ENCODE peak calls at places on chromosome 7, in four cellular contexts. I is Calu3, N is astrocyte of the spinal cord, K is upper lobe of right lung. W is an unnamed sample.

GRCh38 chr7:100720645-100721504 is 607 bp downstream of the EPO start:
- DNase-seq in I (no peak), N (no peak), K (no peak), W (no peak)

GRCh38 chr7:132480534-132480933 is 95.7 kb downstream of the PLXNA4 start:
- DNase-seq in I (no peak), N (no peak), K (peak), W (no peak)

GRCh38 chr7:157690833-157691382 is 354.1 kb downstream of the DNAJB6 start:
- DNase-seq in I (peak), N (peak), K (peak), W (no peak)

GRCh38 chr7:150903627-150904026 is 51.3 kb downstream of the AOC1 start:
- DNase-seq in I (peak), N (peak), K (peak), W (peak)

GRCh38 chr7:137981175-137981574 is 20.7 kb downstream of the CREB3L2 start:
- DNase-seq in I (no peak), N (no peak), K (no peak), W (peak)

GRCh38 chr7:149141893-149142292 is 5.4 kb upstream of the ZNF398 start:
- DNase-seq in I (no peak), N (no peak), K (no peak), W (no peak)

GRCh38 chr7:149742075-149742701 is 31.2 kb downstream of the ZNF467 start:
- DNase-seq in I (peak), N (peak), K (peak), W (peak)

GRCh38 chr7:20575758-20576135 is 39.7 kb upstream of the ABCB5 start:
- DNase-seq in I (no peak), N (no peak), K (no peak), W (no peak)

GRCh38 chr7:46881507-46882127 is 700.3 kb downstream of the TNS3 start:
- DNase-seq in I (peak), N (no peak), K (no peak), W (no peak)

GRCh38 chr7:70694357-70694908 is 437.5 kb upstream of the GALNT17 start:
- DNase-seq in I (no peak), N (peak), K (peak), W (no peak)

DNA sequence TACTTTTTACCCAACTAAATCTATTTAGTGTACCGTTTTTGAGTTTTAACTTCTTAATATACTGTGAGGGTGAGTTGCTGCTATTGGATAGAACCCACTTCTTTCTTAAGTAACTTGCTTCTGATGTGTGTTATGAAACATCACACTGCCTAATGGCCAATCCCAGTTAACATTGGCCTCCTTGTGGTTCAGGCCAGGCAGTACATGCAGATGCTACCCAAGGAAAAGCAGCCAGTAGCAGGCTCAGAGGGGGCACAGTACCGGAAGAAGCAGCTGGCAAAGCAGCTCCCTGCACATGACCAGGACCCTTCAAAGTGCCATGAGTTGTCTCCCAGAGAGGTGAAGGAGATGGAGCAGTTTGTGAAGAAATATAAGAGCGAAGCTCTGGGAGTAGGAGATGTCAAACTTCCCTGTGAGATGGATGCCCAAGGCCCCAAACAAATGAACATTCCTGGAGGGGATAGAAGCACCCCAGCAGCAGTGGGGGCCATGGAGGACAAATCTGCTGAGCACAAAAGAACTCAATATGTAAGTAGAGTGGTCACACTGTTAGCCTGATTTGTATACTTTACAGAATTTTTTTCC is 39.7 kb downstream of the TES start:
- DNase-seq in I (peak), N (peak), K (no peak), W (peak)
- TF ChIP-seq CTCF in I (peak), N (peak), K (peak), W (peak)

GRCh38 chr7:1226155-1226901 is 6.3 kb upstream of the UNCX start:
- DNase-seq in I (no peak), N (no peak), K (no peak), W (no peak)

GRCh38 chr7:1224093-1224702 is 8.5 kb upstream of the UNCX start:
- DNase-seq in I (no peak), N (no peak), K (no peak), W (no peak)

GRCh38 chr7:1227071-1227804 is 5.4 kb upstream of the UNCX start:
- DNase-seq in I (no peak), N (no peak), K (no peak), W (no peak)

GRCh38 chr7:1223196-1224092 is 9.2 kb upstream of the UNCX start:
- DNase-seq in I (peak), N (no peak), K (no peak), W (no peak)

GRCh38 chr7:1225462-1226154 is 7.1 kb upstream of the UNCX start:
- DNase-seq in I (peak), N (no peak), K (no peak), W (no peak)
- TF ChIP-seq CTCF in I (peak), N (peak), K (peak), W (peak)

GRCh38 chr7:27875832-27876231 is 135.9 kb downstream of the TAX1BP1 start:
- DNase-seq in I (no peak), N (no peak), K (no peak), W (no peak)
- TF ChIP-seq CTCF in I (no peak), N (no peak), K (no peak), W (no peak)

GRCh38 chr7:112362053-112362650 is 88.1 kb upstream of the IFRD1 start:
- DNase-seq in I (no peak), N (no peak), K (no peak), W (no peak)
- TF ChIP-seq CTCF in I (no peak), N (no peak), K (no peak), W (no peak)

DNA sequence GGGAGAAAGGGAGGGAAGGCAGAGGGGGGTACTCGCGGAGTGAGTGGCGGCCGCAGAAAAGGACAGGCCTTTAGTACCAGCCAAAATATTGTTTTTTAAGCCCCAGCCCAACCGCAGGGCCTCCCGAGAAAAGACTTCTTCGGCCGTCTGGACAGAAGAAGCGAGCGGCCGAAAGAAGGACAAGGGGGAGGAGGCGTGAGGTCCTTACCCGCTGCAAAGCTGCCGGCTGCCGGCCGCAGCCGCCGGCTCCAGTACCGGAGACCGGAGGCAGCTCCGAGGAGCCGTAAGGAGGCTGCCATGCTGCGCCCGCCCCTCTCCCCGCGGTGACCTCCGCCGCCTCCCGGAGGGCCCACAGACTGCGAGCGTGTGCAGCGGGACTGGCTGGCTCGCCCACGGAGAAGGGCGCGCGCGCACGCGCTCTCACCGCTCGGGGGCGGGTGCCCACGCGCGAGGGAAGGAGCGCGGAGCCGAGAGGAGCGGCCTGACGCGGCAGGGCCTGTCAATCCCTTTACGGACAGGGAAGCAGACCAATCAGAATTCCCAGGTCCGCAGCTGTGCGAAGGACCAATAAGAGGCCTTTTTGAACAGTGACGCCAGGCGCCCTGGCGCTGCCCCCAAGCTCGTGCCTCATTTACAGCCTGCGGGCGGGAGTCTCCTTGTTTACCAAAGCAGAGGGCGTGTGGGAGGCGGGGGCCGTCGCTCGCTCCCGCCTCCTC is at the start of gene HIBADH:
- DNase-seq in I (peak), N (peak), K (peak), W (peak)
- TF ChIP-seq CTCF in I (no peak), N (no peak), K (no peak), W (peak)

GRCh38 chr7:22111661-22112060 is 166.0 kb upstream of the CDCA7L start:
- DNase-seq in I (no peak), N (no peak), K (no peak), W (no peak)
- TF ChIP-seq CTCF in I (no peak), N (no peak), K (no peak), W (no peak)

DNA sequence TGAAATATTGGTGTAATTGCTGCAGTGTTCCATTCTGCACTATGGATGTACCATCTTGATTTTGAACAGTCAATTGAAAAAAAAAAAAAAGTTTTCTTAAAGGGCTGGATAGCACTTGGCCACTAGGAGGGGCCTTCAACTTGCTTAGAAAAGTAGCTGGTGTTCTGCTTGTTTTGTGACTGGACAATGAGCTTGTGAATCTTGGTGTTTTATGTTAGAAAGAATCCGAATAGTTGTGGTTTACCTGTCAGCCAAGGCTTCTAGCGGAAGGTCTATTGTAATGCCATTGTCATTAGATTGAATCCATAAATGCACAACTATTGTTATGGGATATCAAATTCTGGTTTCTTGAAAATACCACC is 77.1 kb downstream of the BMPER start:
- DNase-seq in I (peak), N (peak), K (no peak), W (peak)
- TF ChIP-seq CTCF in I (peak), N (peak), K (peak), W (peak)

GRCh38 chr7:115047968-115048720 is 126.2 kb downstream of the MDFIC start:
- DNase-seq in I (no peak), N (peak), K (no peak), W (no peak)

GRCh38 chr7:115056019-115056418 is 134.1 kb downstream of the MDFIC start:
- DNase-seq in I (no peak), N (no peak), K (no peak), W (no peak)

GRCh38 chr7:115054478-115055122 is 132.7 kb downstream of the MDFIC start:
- DNase-seq in I (no peak), N (no peak), K (no peak), W (no peak)

GRCh38 chr7:115052706-115053105 is 130.8 kb downstream of the MDFIC start:
- DNase-seq in I (no peak), N (no peak), K (no peak), W (no peak)
- TF ChIP-seq CTCF in I (no peak), N (no peak), K (no peak), W (no peak)

DNA sequence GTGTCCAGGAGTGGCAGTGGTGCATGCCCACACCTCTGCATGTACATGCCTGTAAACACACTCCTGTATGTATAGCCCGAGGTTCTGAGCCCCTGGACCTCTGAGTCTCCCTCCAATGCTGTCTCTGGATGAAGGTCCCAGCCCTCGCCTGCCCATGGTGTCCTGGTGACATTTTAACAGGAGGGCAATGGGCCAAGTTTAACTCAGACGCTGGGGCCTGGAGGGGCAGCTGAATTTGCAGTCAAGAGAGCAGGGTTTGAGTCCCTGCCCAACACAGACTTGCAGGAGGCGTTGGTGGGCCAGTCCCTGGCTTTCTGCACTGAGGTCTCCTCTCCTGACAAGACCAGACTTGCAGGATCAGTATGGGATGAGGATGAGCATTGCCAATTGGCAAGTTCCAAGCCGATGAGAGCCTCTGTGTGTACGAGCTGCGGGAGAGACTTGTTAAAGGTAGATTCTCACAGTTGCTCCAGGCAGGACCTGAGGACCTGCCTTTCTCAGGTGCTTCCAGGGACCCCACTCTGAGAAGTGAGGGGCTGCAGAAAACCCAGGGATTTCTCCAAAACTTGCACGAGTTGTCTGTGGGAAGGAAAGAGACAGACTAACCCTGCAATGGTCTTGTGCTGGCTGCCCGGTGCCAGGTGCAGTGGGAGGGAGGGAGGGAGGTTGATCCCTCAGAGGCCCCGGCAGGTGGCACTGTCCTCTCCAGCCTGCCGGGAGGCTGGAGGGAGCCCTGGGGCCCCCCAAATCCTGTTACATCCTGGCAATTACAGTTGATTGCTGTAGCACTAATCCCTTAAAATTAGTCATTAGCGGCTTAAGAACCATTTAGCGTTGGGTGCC is 142.0 kb downstream of the ELFN1 start:
- DNase-seq in I (peak), N (no peak), K (peak), W (no peak)
- TF ChIP-seq CTCF in I (peak), N (peak), K (peak), W (peak)